ENCODE peak calls at places on chromosome 2, in six cellular contexts. R, Y, U, D, C and P are unnamed samples.

GRCh38 chr2:158841839-158842238 is 46.7 kb downstream of the DAPL1 start:
- DNase-seq in R (no peak), Y (no peak), U (no peak), D (no peak), C (no peak), P (peak; percentile 80)

GRCh38 chr2:189685540-189686229 is 11.2 kb downstream of the ANKAR start:
- DNase-seq in R (no peak), Y (no peak), U (peak; percentile 21), D (no peak), C (no peak), P (peak; percentile 38)

GRCh38 chr2:33033524-33034150 is 86.9 kb downstream of the LTBP1 start:
- DNase-seq in R (no peak), Y (peak; percentile 18), U (peak; percentile 50), D (no peak), C (no peak), P (peak; percentile 68)

GRCh38 chr2:68435605-68436004 is 31.5 kb downstream of the FBXO48 start:
- DNase-seq in R (no peak), Y (no peak), U (no peak), D (no peak), C (no peak), P (peak; percentile 60)

GRCh38 chr2:240205348-240205747 is 64.9 kb upstream of the OTOS start:
- DNase-seq in R (no peak), Y (no peak), U (no peak), D (no peak), C (no peak), P (peak; percentile 12)

GRCh38 chr2:71498261-71498701 is 44.9 kb downstream of the DYSF start:
- DNase-seq in R (no peak), Y (no peak), U (no peak), D (no peak), C (peak; percentile 69), P (no peak)

GRCh38 chr2:23493849-23494248 is 108.9 kb downstream of the KLHL29 start:
- DNase-seq in R (no peak), Y (no peak), U (no peak), D (no peak), C (no peak), P (no peak)

GRCh38 chr2:82215212-82215611 is 1910.7 kb upstream of the LRRTM1 start:
- DNase-seq in R (no peak), Y (no peak), U (no peak), D (no peak), C (no peak), P (no peak)

GRCh38 chr2:40315684-40316083 is 136.2 kb downstream of the SLC8A1 start:
- DNase-seq in R (no peak), Y (no peak), U (no peak), D (no peak), C (no peak), P (peak; percentile 62)

GRCh38 chr2:62473428-62473827 is 32.6 kb downstream of the TMEM17 start:
- DNase-seq in R (no peak), Y (no peak), U (no peak), D (no peak), C (no peak), P (no peak)

GRCh38 chr2:10378189-10378588 is 69.9 kb downstream of the ODC1 start:
- DNase-seq in R (no peak), Y (no peak), U (peak; percentile 92), D (no peak), C (no peak), P (no peak)

GRCh38 chr2:170217778-170218251 is 39.9 kb downstream of the MYO3B start:
- DNase-seq in R (no peak), Y (no peak), U (no peak), D (no peak), C (no peak), P (peak; percentile 88)

GRCh38 chr2:158718851-158719250 is 76.3 kb upstream of the DAPL1 start:
- DNase-seq in R (no peak), Y (no peak), U (no peak), D (no peak), C (no peak), P (no peak)

GRCh38 chr2:7812231-7812995 is 869.4 kb upstream of the ID2 start:
- DNase-seq in R (no peak), Y (no peak), U (no peak), D (no peak), C (no peak), P (peak; percentile 37)

GRCh38 chr2:237290249-237290648 is 123.7 kb downstream of the COL6A3 start:
- DNase-seq in R (no peak), Y (no peak), U (no peak), D (no peak), C (no peak), P (peak; percentile 83)

GRCh38 chr2:212949786-212950185 is 201.6 kb downstream of the IKZF2 start:
- DNase-seq in R (no peak), Y (no peak), U (no peak), D (no peak), C (no peak), P (no peak)

GRCh38 chr2:148237911-148238310 is 217.0 kb downstream of the MBD5 start:
- DNase-seq in R (no peak), Y (no peak), U (no peak), D (no peak), C (no peak), P (peak; percentile 66)

GRCh38 chr2:221166283-221166682 is 405.8 kb downstream of the EPHA4 start:
- DNase-seq in R (no peak), Y (peak; percentile 58), U (peak; percentile 4), D (no peak), C (no peak), P (peak; percentile 71)

GRCh38 chr2:222283634-222284033 is 15.2 kb downstream of the PAX3 start:
- DNase-seq in R (no peak), Y (no peak), U (no peak), D (no peak), C (no peak), P (no peak)

GRCh38 chr2:46655551-46656436 is 176.4 kb downstream of the TMEM247 start:
- DNase-seq in R (no peak), Y (no peak), U (no peak), D (no peak), C (peak; percentile 19), P (peak; percentile 52)

GRCh38 chr2:147782521-147782920 is 62.3 kb upstream of the ACVR2A start:
- DNase-seq in R (no peak), Y (no peak), U (no peak), D (no peak), C (no peak), P (peak; percentile 30)

GRCh38 chr2:55302241-55302640 is 33.2 kb upstream of the MTIF2 start:
- DNase-seq in R (no peak), Y (no peak), U (no peak), D (no peak), C (no peak), P (no peak)

GRCh38 chr2:40507429-40507828 is 55.5 kb upstream of the SLC8A1 start:
- DNase-seq in R (no peak), Y (no peak), U (peak; percentile 59), D (no peak), C (no peak), P (no peak)

GRCh38 chr2:24509425-24509824 is 18.4 kb downstream of the NCOA1 start:
- DNase-seq in R (no peak), Y (no peak), U (no peak), D (no peak), C (no peak), P (no peak)

GRCh38 chr2:9797681-9798556 is 45.4 kb upstream of the TAF1B start:
- DNase-seq in R (no peak), Y (no peak), U (no peak), D (no peak), C (no peak), P (no peak)

GRCh38 chr2:110816404-110817365 is 84.3 kb downstream of the ACOXL start:
- DNase-seq in R (no peak), Y (no peak), U (no peak), D (no peak), C (no peak), P (no peak)

GRCh38 chr2:62163834-62164233 is 32.1 kb upstream of the B3GNT2 start:
- DNase-seq in R (no peak), Y (no peak), U (no peak), D (no peak), C (no peak), P (no peak)

GRCh38 chr2:173287594-173287993 is 67.1 kb upstream of the CDCA7 start:
- DNase-seq in R (no peak), Y (no peak), U (no peak), D (no peak), C (no peak), P (no peak)

GRCh38 chr2:205879362-205879761 is 197.1 kb downstream of the NRP2 start:
- DNase-seq in R (no peak), Y (peak; percentile 71), U (no peak), D (no peak), C (no peak), P (no peak)

GRCh38 chr2:23541453-23542334 is 156.7 kb downstream of the KLHL29 start:
- DNase-seq in R (no peak), Y (no peak), U (no peak), D (no peak), C (no peak), P (peak; percentile 38)

GRCh38 chr2:190093793-190094192 is 31.3 kb upstream of the MSTN start:
- DNase-seq in R (no peak), Y (no peak), U (no peak), D (no peak), C (no peak), P (peak; percentile 35)

GRCh38 chr2:63056309-63057065 is 5.9 kb downstream of the OTX1 start:
- DNase-seq in R (no peak), Y (no peak), U (peak; percentile 52), D (no peak), C (no peak), P (no peak)

GRCh38 chr2:207617011-207617671 is 8.1 kb downstream of the METTL21A start:
- DNase-seq in R (no peak), Y (no peak), U (no peak), D (no peak), C (peak; percentile 84), P (peak; percentile 75)

GRCh38 chr2:183898641-183899040 is 699.7 kb upstream of the ZNF804A start:
- DNase-seq in R (no peak), Y (no peak), U (no peak), D (no peak), C (no peak), P (no peak)